ENCODE peak calls at places on chromosome 10, in nine cellular contexts. D is lower lobe of right lung, X is osteocyte, I is GM10248, N is OCI-LY7, G is neural crest cell, Z is WTC11, O is astrocyte, K is stomach. H is an unnamed sample.

GRCh38 chr10:33186150-33186549 is 148.3 kb downstream of the NRP1 start:
- DNase-seq in X (peak), N (no peak), G (no peak), O (no peak), K (no peak), I (no peak), D (no peak), Z (no peak), H (no peak)

GRCh38 chr10:794382-794956 is 105.0 kb upstream of the DIP2C start:
- DNase-seq in K (no peak), X (no peak), I (no peak), Z (no peak), O (no peak), D (no peak), G (no peak), N (no peak), H (no peak)

GRCh38 chr10:53079283-53079682 is 306.7 kb upstream of the MBL2 start:
- DNase-seq in O (no peak), K (no peak), N (no peak), I (no peak), X (no peak), D (no peak), Z (no peak), G (no peak), H (no peak)

GRCh38 chr10:57977262-57977661 is 290.4 kb downstream of the IPMK start:
- DNase-seq in D (no peak), K (no peak), X (no peak), N (no peak), Z (no peak), O (no peak), G (no peak), I (no peak), H (no peak)

GRCh38 chr10:127016331-127016730 is 111.1 kb downstream of the DOCK1 start:
- DNase-seq in X (no peak), O (no peak), D (no peak), I (no peak), Z (no peak), G (no peak), K (no peak), N (no peak), H (no peak)

GRCh38 chr10:67629461-67629971 is 66.5 kb downstream of the CTNNA3 start:
- DNase-seq in G (no peak), N (no peak), D (no peak), K (no peak), Z (no peak), X (no peak), O (peak), I (no peak), H (no peak)

GRCh38 chr10:97633921-97634320 is 621 bp upstream of the MORN4 start:
- DNase-seq in N (peak), X (no peak), K (no peak), D (no peak), O (no peak), I (no peak), G (peak), Z (no peak), H (no peak)

GRCh38 chr10:958106-958505 is 26.6 kb upstream of the LARP4B start:
- DNase-seq in G (no peak), D (no peak), I (no peak), N (no peak), Z (no peak), X (no peak), O (no peak), K (no peak), H (no peak)

GRCh38 chr10:113924664-113925063 is 70.2 kb downstream of the NHLRC2 start:
- DNase-seq in K (no peak), G (no peak), X (no peak), I (no peak), D (no peak), O (no peak), N (no peak), Z (no peak), H (no peak)

GRCh38 chr10:60649485-60650271 is 128.6 kb upstream of the CDK1 start:
- DNase-seq in D (no peak), X (no peak), K (no peak), Z (no peak), O (no peak), N (no peak), I (no peak), G (no peak), H (peak)

GRCh38 chr10:6108631-6109443 is 20.0 kb downstream of the RBM17 start:
- DNase-seq in X (no peak), D (no peak), O (peak), K (no peak), I (peak), Z (peak), G (no peak), N (peak), H (no peak)

GRCh38 chr10:27153855-27154198 is 357 bp downstream of the YME1L1 start:
- DNase-seq in X (no peak), O (peak), N (peak), G (no peak), I (no peak), K (no peak), D (no peak), Z (no peak), H (no peak)

GRCh38 chr10:71974489-71975011 is 10.4 kb downstream of the CHST3 start:
- DNase-seq in D (no peak), X (no peak), K (no peak), G (no peak), Z (no peak), N (no peak), I (peak), O (peak), H (no peak)

GRCh38 chr10:116801658-116802057 is 47.6 kb upstream of the ENO4 start:
- DNase-seq in O (no peak), I (no peak), Z (no peak), N (no peak), D (no peak), X (no peak), K (no peak), G (no peak), H (no peak)

GRCh38 chr10:120503695-120504094 is 46.7 kb downstream of the PLPP4 start:
- DNase-seq in Z (no peak), O (peak), D (no peak), I (no peak), X (no peak), G (no peak), K (no peak), N (no peak), H (peak)

GRCh38 chr10:31350891-31351290 is 31.9 kb downstream of the ZEB1 start:
- DNase-seq in Z (no peak), D (no peak), K (no peak), G (no peak), X (no peak), N (no peak), O (no peak), I (no peak), H (no peak)

GRCh38 chr10:31347705-31348104 is 28.7 kb downstream of the ZEB1 start:
- DNase-seq in I (no peak), Z (no peak), N (no peak), O (no peak), X (no peak), G (no peak), D (no peak), K (no peak), H (no peak)

GRCh38 chr10:31358688-31359330 is 39.8 kb downstream of the ZEB1 start:
- DNase-seq in K (no peak), N (no peak), X (no peak), G (no peak), O (peak), D (no peak), Z (no peak), I (no peak), H (no peak)

GRCh38 chr10:31352436-31353226 is 33.6 kb downstream of the ZEB1 start:
- DNase-seq in Z (no peak), D (no peak), X (no peak), G (no peak), N (no peak), O (no peak), K (no peak), I (no peak), H (no peak)

DNA sequence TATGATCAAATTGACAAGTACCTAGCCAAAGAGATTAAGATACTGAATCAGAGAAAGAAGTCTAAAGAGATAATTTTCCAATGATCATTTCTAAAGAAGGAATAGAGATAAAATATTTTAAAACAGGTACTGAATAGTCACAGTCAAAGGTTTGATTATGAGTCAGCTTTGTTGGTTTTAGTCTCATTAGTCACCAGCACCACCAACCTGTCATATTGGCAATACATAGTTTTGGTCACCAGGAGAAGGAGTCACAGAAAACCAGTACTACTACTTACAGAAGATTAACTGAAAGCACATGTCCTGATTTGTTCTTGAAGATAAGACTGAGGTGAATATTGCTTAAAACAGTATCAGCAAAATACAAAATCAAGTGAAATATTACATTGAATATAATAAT is 34.6 kb downstream of the ZEB1 start:
- DNase-seq in N (no peak), Z (no peak), X (no peak), G (no peak), I (peak), K (no peak), O (peak), D (no peak), H (peak)
- TF ChIP-seq CTCF in N (no peak), Z (no peak), X (no peak), G (peak), I (peak), K (no peak), O (no peak), D (no peak), H (peak)

DNA sequence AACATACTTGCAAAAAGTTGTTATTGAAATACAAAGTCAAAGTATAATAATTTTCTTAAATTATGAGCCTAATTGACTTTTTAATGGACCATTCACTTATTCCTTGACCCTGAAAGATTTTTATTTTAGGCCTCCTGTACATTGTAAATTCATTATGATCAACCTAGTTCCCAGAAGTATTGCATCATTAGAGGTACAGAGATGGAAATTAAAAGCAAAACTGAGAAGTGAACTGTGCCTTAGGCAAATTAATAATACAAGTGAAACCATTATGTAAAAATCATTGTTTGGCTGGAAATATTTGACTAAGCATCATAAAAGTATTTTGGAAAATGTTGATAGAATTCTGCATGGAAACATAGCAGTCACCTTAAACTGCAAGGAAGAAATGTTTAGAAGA is 532.9 kb downstream of the PARD3 start:
- DNase-seq in I (no peak), D (no peak), Z (no peak), X (no peak), K (no peak), N (no peak), G (no peak), O (no peak), H (no peak)
- TF ChIP-seq CTCF in I (no peak), D (no peak), Z (no peak), X (no peak), K (no peak), N (no peak), G (no peak), O (no peak), H (no peak)

DNA sequence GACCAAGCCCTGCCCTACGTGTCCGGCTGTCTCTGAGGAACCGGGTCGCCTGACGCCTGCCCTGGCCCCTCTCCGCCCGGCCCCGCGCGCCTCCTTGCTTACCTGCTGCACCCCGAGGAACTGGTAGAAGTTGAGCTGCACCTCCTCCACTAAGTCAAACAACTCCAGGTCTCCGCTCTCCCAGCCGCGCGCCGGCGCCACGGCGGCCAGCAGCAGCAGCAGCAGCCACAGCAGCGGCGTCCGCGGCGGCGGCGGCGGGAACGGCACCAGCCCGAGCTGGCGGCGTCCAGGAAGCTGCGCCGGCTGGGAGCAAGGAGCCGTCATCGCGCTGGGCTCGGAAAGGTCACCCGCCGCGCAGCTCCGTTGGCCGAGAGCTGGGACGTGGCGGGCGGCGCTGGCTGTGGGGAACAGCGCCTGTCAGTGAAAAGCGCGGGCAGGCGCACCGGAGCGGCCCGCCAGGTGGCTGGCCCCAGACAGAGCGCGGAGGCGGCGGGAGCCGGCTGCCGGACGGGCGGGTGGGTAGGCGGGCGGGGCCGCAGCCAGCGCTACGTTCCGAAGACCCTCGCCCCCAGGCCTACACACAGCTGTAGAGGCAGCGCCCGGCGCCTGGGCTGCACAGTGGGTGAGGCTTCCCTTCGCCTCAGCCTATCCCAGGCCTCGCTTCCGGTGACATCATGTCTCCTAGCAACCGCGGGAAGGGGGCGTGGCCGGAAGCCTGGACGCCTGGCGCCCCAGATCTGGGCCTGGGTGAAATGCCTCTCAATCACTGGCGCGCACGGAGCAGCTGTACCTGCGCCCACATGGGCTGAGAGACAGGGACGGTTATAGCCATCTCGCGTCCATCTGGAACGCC is at the start of gene DNAJC1:
- DNase-seq in D (peak), G (peak), X (peak), K (peak), O (peak), N (peak), I (peak), Z (peak), H (peak)
- TF ChIP-seq CTCF in D (no peak), G (peak), X (peak), K (no peak), O (no peak), N (no peak), I (no peak), Z (no peak), H (peak)

GRCh38 chr10:103476046-103476768 is 2.8 kb downstream of the CALHM3 start:
- DNase-seq in K (no peak), X (no peak), N (peak), D (no peak), I (peak), Z (peak), G (no peak), O (no peak), H (no peak)
- TF ChIP-seq CTCF in K (no peak), X (peak), N (peak), D (no peak), I (peak), Z (peak), G (no peak), O (no peak), H (no peak)

DNA sequence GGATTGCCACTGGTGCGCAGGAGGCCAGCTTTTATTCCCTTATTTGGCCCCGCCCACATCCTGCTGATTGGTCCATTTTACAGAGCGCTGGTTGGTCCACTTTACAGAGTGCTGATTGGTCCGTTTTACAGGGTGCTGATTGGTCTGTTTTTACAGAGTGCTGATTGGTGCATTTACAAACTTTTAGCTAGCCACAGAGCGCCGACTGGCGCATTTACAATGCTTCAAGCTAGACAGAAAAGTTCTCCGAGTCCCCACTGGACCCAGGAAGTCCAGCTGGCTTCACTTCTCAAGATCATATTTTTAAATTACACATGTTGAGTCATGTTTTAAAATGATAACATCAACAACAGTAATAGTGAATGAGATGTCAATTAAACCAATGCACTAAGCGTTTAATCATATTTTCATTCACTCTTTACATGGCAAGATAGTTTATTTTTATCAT is 128.3 kb downstream of the CUBN start:
- DNase-seq in D (no peak), N (no peak), I (no peak), Z (no peak), O (no peak), G (no peak), X (no peak), K (no peak), H (no peak)
- TF ChIP-seq CTCF in D (no peak), N (no peak), I (no peak), Z (no peak), O (no peak), G (no peak), X (no peak), K (no peak), H (no peak)

DNA sequence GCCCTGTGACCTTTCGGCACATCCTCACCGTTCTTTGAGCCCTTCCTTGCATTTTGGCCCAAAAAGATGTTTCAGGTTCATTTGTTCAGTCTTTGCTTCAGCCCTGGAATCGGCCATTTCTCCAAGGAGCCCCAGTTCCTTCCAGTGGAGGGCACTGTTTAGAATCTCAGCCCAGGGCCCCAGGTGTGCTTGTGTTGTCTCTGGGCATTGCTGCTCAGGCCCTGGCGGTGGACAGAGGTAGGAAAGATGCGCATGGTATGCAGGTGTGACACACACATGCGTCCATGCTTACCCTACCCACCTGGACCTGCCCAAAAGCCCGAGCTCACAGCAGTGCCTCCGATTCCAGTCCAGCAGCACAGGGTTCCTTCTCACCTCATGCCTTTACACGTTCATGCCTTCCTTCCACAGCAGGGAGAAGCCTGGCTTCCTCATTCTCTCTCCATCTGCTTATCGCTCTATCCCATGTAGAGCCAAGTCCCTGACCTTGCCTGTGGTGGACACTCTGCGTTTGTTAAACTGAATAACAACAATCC is 70.6 kb downstream of the LHPP start:
- DNase-seq in O (no peak), K (no peak), G (no peak), D (no peak), X (no peak), I (no peak), N (peak), Z (peak), H (no peak)
- TF ChIP-seq CTCF in O (peak), K (no peak), G (peak), D (no peak), X (peak), I (peak), N (peak), Z (peak), H (peak)

GRCh38 chr10:76301950-76302349 is 870.5 kb downstream of the LRMDA start:
- DNase-seq in O (no peak), I (no peak), Z (no peak), G (no peak), N (no peak), D (no peak), X (no peak), K (no peak), H (no peak)
- TF ChIP-seq CTCF in O (no peak), I (no peak), Z (no peak), G (peak), N (peak), D (no peak), X (peak), K (no peak), H (peak)

GRCh38 chr10:86284355-86285105 is 82.1 kb downstream of the GRID1 start:
- DNase-seq in G (no peak), K (peak), X (peak), I (no peak), D (no peak), O (no peak), N (no peak), Z (no peak), H (no peak)
- TF ChIP-seq CTCF in G (no peak), K (no peak), X (no peak), I (no peak), D (no peak), O (no peak), N (no peak), Z (no peak), H (no peak)

GRCh38 chr10:7411671-7412481 is 1.0 kb upstream of the SFMBT2 start:
- DNase-seq in O (no peak), X (no peak), I (peak), G (no peak), D (peak), Z (peak), N (no peak), K (no peak), H (no peak)

GRCh38 chr10:7409732-7410168 is 1.1 kb downstream of the SFMBT2 start:
- DNase-seq in O (no peak), Z (no peak), K (no peak), G (peak), I (peak), D (no peak), X (no peak), N (no peak), H (no peak)

GRCh38 chr10:7412482-7413251 is 1.8 kb upstream of the SFMBT2 start:
- DNase-seq in X (no peak), I (peak), O (no peak), Z (peak), K (no peak), D (peak), G (peak), N (no peak), H (no peak)

GRCh38 chr10:7410306-7410799 is 481 bp downstream of the SFMBT2 start:
- DNase-seq in I (peak), O (no peak), N (peak), K (no peak), Z (peak), G (peak), D (peak), X (no peak), H (no peak)

GRCh38 chr10:7410800-7411670 is at the start of gene SFMBT2:
- DNase-seq in G (peak), N (peak), K (peak), X (peak), I (peak), O (peak), Z (peak), D (peak), H (no peak)
- TF ChIP-seq CTCF in G (no peak), N (no peak), K (no peak), X (no peak), I (no peak), O (no peak), Z (no peak), D (peak), H (no peak)